ENCODE peak calls at places on chromosomes 3 and 15, in six cellular contexts. A is heart right ventricle, J is SJCRH30, T is NT2/D1, B is esophagus squamous epithelium, D is GM12878. P is an unnamed sample. For H3K36me3 and H3K4me1, the result is how much of the 10 kb centered on the place peaks cover.

GRCh38 chr3:15797600-15798303 is at the start of gene ANKRD28:
- DNase-seq in B (no peak), A (no peak), T (no peak), D (no peak), J (peak), P (peak)

GRCh38 chr3:106514431-106514830 is 645.6 kb upstream of the CBLB start:
- DNase-seq in T (no peak), D (no peak), A (no peak), B (no peak), J (no peak), P (no peak)

GRCh38 chr3:50627407-50628051 is 10.6 kb downstream of the MAPKAPK3 start:
- DNase-seq in J (peak), T (no peak), A (peak), B (no peak), D (no peak), P (no peak)

GRCh38 chr3:50587373-50587772 is 18.1 kb downstream of the HEMK1 start:
- DNase-seq in A (no peak), T (no peak), D (no peak), B (no peak), J (no peak), P (no peak)

GRCh38 chr15:35019401-35020327 is 31.6 kb upstream of the ZNF770 start:
- DNase-seq in A (no peak), J (no peak), T (no peak), B (no peak), D (no peak), P (no peak)

GRCh38 chr3:71702131-71703024 is 22.8 kb downstream of the EIF4E3 start:
- DNase-seq in T (no peak), D (no peak), J (no peak), A (no peak), B (no peak), P (no peak)

GRCh38 chr15:42490246-42490742 is 647 bp downstream of the ZNF106 start:
- DNase-seq in D (no peak), T (no peak), A (no peak), J (no peak), B (no peak), P (no peak)

GRCh38 chr3:129878355-129878754 is 15.2 kb downstream of the TMCC1 start:
- DNase-seq in A (no peak), B (no peak), T (no peak), J (no peak), D (no peak), P (no peak)

GRCh38 chr3:188529228-188529627 is 375.3 kb downstream of the LPP start:
- DNase-seq in J (no peak), T (no peak), D (no peak), B (no peak), A (no peak), P (no peak)

GRCh38 chr3:19107719-19108118 is 40.6 kb upstream of the KCNH8 start:
- DNase-seq in J (no peak), A (no peak), B (no peak), D (no peak), T (no peak), P (no peak)

GRCh38 chr3:170130532-170130931 is 51.0 kb downstream of the PHC3 start:
- DNase-seq in D (no peak), T (no peak), J (no peak), A (no peak), B (no peak), P (no peak)

GRCh38 chr15:94282269-94283250 is 51.2 kb downstream of the MCTP2 start:
- DNase-seq in B (no peak), A (no peak), T (no peak), J (no peak), D (no peak), P (no peak)

GRCh38 chr15:39784125-39784524 is 1.5 kb upstream of the FSIP1 start:
- DNase-seq in J (no peak), D (no peak), A (no peak), B (no peak), T (no peak), P (no peak)

GRCh38 chr15:79394231-79394630 is 37.9 kb upstream of the MINAR1 start:
- DNase-seq in B (no peak), D (no peak), A (no peak), J (no peak), T (no peak), P (no peak)

GRCh38 chr3:65729553-65729952 is 309.2 kb downstream of the MAGI1 start:
- DNase-seq in B (no peak), T (no peak), A (peak), D (no peak), J (peak), P (no peak)

GRCh38 chr3:132871956-132872355 is 149.7 kb upstream of the NPHP3 start:
- DNase-seq in B (no peak), D (no peak), J (peak), A (no peak), T (no peak), P (no peak)

GRCh38 chr3:71987828-71988227 is 202.9 kb upstream of the PROK2 start:
- DNase-seq in B (no peak), A (peak), T (no peak), J (no peak), D (no peak), P (no peak)

GRCh38 chr3:15409239-15409638 is 18.1 kb downstream of the METTL6 start:
- DNase-seq in J (no peak), B (no peak), A (no peak), T (no peak), D (no peak), P (no peak)

GRCh38 chr3:52891615-52892081 is 5.7 kb downstream of the STIMATE start:
- DNase-seq in D (no peak), B (no peak), T (no peak), A (no peak), J (no peak), P (no peak)

GRCh38 chr15:48893311-48893710 is 15.4 kb downstream of the EID1 start:
- DNase-seq in J (no peak), B (no peak), A (no peak), D (no peak), T (no peak), P (no peak)

GRCh38 chr15:45139770-45140169 is 10.0 kb downstream of the DUOX1 start:
- DNase-seq in D (no peak), T (no peak), J (no peak), A (no peak), B (no peak), P (no peak)

GRCh38 chr15:52050416-52050815 is 31.4 kb downstream of the MAPK6 start:
- DNase-seq in A (no peak), T (no peak), D (no peak), B (no peak), J (no peak), P (no peak)

GRCh38 chr15:65420975-65421359 is 1.8 kb downstream of the IGDCC4 start:
- DNase-seq in J (no peak), D (no peak), B (no peak), A (no peak), T (no peak), P (no peak)

GRCh38 chr15:59997070-59997701 is 6.9 kb upstream of the FOXB1 start:
- DNase-seq in B (no peak), T (no peak), A (no peak), J (no peak), D (no peak), P (no peak)

GRCh38 chr3:168095611-168096209 is at the start of gene GOLIM4:
- DNase-seq in D (peak), B (peak), T (peak), A (peak), J (peak), P (peak)

GRCh38 chr3:161854232-161854771 is 357.7 kb downstream of the OTOL1 start:
- DNase-seq in T (peak), D (no peak), A (no peak), B (no peak), J (peak), P (no peak)

GRCh38 chr3:184338538-184338945 is 1.1 kb downstream of the FAM131A start:
- DNase-seq in T (no peak), A (peak), J (no peak), B (no peak), D (no peak), P (no peak)

GRCh38 chr3:99172736-99173657 is 271.5 kb upstream of the DCBLD2 start:
- DNase-seq in B (no peak), A (peak), J (peak), D (peak), T (peak), P (peak)

GRCh38 chr15:29162411-29162810 is 107.2 kb downstream of the NSMCE3 start:
- DNase-seq in A (no peak), B (no peak), D (no peak), J (no peak), T (peak), P (no peak)

GRCh38 chr15:85587707-85588441 is 206.9 kb downstream of the KLHL25 start:
- DNase-seq in B (no peak), J (no peak), D (no peak), A (no peak), T (no peak), P (no peak)

GRCh38 chr15:71526061-71526460 is 284.3 kb upstream of the NR2E3 start:
- DNase-seq in T (no peak), A (no peak), D (no peak), B (no peak), J (no peak), P (no peak)

GRCh38 chr3:11619946-11620652 is 23.6 kb downstream of the VGLL4 start:
- DNase-seq in B (no peak), A (no peak), J (no peak), D (no peak), T (no peak), P (no peak)

GRCh38 chr15:73786518-73786917 is 33.4 kb upstream of the INSYN1 start:
- DNase-seq in T (peak), J (no peak), A (no peak), D (no peak), B (no peak), P (no peak)

GRCh38 chr15:52514482-52514881 is 14.2 kb downstream of the MYO5A start:
- DNase-seq in A (no peak), D (no peak), T (no peak), B (no peak), J (no peak), P (no peak)

GRCh38 chr3:181326637-181327223 is 337.2 kb upstream of the DNAJC19 start:
- DNase-seq in D (no peak), A (no peak), T (no peak), J (no peak), B (no peak), P (peak)

GRCh38 chr15:40958146-40958545 is 4.9 kb downstream of the CHAC1 start:
- DNase-seq in T (no peak), J (no peak), D (no peak), B (no peak), A (no peak), P (no peak)

GRCh38 chr3:27253391-27253790 is 115.8 kb downstream of the NEK10 start:
- DNase-seq in T (no peak), J (no peak), A (no peak), B (no peak), D (no peak), P (no peak)

GRCh38 chr15:88391700-88392099 is 75.5 kb downstream of the MRPL46 start:
- DNase-seq in D (no peak), B (no peak), T (no peak), A (no peak), J (no peak), P (no peak)

GRCh38 chr15:65957451-65957850 is 88.2 kb downstream of the RAB11A start:
- DNase-seq in B (no peak), T (no peak), D (no peak), J (peak), A (no peak), P (no peak)

DNA sequence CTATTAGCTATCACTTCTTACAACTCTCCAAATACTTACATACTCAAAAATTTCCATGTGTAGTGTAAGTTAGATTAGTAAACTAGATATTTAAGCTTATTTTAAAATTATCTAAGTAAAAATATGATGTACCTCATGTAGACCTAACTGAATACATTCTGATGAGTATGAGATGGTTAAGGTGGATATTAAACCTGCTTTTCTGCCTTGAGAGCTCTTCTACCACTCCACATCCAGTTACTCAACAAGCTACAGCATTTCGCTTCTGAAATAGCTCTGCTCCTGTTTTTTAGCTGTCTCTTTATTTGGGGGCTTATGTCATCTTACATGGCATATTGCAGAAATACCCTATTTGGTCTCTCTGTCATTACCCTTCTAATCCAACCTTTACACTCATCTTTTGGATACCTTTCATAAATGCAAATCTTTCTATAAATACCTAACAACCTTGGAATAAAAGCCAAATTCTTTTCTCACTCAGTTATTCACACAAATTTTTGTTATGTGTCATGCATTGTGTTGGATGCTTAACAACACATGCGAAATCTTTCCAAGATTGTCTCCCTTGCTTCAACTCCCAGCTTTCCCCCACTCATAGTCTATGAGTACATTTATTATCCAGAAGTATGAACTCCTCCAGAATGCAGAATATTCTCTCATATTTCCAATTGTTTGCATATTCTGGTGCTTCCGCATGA is 92.0 kb downstream of the ALCAM start:
- DNase-seq in B (no peak), J (no peak), A (no peak), T (no peak), D (no peak), P (no peak)
- H3K36me3 ChIP-seq in B (under half), J (under half), A (under half), T (under half), D (under half), P (under half)

DNA sequence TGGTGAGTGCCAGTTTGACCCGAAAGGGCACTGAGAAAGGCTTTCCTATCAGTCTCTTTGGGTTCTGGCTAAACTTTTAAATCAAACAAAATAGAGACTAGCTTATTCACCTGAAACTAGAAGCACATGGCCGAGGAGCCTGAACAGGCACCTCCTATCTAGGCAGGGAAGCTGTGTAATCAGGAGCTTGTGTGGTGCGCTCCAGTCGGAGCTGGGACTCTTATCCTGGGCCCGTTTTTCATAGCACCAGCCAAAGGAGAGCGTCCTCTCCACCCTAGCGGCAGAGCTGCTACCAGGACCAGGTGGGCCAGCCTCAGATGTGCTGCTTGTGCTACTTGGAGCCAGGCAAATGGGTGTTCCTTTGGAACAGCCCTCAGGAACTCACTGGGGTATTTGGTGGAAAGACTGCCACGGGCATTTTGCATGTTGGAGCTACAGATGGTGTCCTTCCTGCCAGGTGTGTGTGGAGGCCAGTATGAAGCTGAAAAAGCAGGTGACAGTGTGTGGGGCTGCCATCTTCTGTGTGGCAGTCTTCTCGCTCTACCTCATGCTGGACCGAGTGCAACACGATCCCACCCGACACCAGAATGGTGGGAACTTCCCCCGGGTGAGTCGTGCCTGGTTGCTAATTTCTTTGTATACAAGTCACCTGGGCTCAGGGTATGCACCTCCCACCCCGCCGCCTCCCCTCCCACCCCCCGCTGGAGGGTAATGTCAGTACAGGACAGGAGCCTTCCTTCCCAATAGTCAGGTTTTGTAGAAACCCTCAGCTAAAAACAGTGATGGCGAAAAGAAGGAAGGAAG is 833 bp downstream of the MAN2A2 start:
- DNase-seq in T (no peak), A (no peak), B (no peak), J (no peak), D (no peak), P (no peak)
- H3K4me3 ChIP-seq in T (peak), A (peak), B (peak), J (peak), D (peak), P (peak)

GRCh38 chr15:58923284-58923683 is 10.2 kb downstream of the SLTM start:
- DNase-seq in D (no peak), T (no peak), B (no peak), J (no peak), A (no peak), P (no peak)

GRCh38 chr15:58923696-58924300 is 9.7 kb downstream of the SLTM start:
- DNase-seq in A (no peak), T (no peak), D (no peak), B (no peak), J (no peak), P (no peak)

GRCh38 chr15:58918239-58918638 is 15.2 kb downstream of the SLTM start:
- DNase-seq in B (no peak), T (no peak), J (no peak), D (no peak), A (no peak), P (no peak)

GRCh38 chr15:58919232-58919631 is 14.2 kb downstream of the SLTM start:
- DNase-seq in B (no peak), J (no peak), T (no peak), A (no peak), D (no peak), P (no peak)

DNA sequence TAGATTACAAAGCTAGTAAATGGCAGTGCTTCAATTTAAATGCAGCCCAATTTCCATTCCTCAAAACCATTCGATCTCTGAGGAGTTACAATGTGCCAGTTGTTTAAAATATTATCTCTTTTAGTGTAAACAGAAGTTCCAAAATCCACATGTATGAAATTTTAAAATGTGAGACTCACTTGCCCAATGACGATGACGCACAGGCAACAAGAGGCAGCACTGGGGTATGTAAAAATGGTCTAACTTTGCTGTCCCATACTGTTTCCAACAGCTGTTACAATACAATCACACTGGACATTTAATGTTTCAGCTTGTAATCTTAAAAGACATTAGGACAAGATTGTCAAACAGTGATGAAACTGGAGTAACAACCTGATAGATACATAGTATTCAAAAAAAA is 12.2 kb downstream of the SLTM start:
- DNase-seq in B (no peak), D (no peak), J (no peak), A (no peak), T (no peak), P (no peak)
- H3K4me1 ChIP-seq in B (half or more), D (under half), J (under half), A (under half), T (under half), P (under half)

GRCh38 chr15:31247404-31247803 is 79.2 kb upstream of the KLF13 start:
- DNase-seq in T (no peak), A (no peak), J (no peak), B (no peak), D (no peak), P (no peak)
- H3K36me3 ChIP-seq in T (under half), A (under half), J (under half), B (under half), D (under half), P (under half)

GRCh38 chr3:107870096-107870495 is 220.7 kb downstream of the CD47 start:
- DNase-seq in J (no peak), T (no peak), B (no peak), D (no peak), A (no peak), P (no peak)
- H3K4me3 ChIP-seq in J (no peak), T (no peak), B (no peak), D (no peak), A (no peak), P (no peak)